ENCODE peak calls at places on chromosomes 7 and 10, in nine cellular contexts. N is bronchial epithelial cell; W is HTR-8/SVneo; E is NCI-H187; S is NCI-H1436; T is foreskin fibroblast; U is stimulated activated naive B cell treated with anti-CD40 and anti-IgM and Interleukin-4, amounts not matched to agents 10 μg/mL and 1 μg/mL and 100 μg/mL, for 72 hours; V is activated T-cell treated with anti-CD3 and anti-CD28 coated beads for 24 hours; I is stimulated activated CD8-positive, alpha-beta memory T cell treated with anti-CD3 and anti-CD28 coated beads, Interleukin-15, amount 100 ng/mL, for 24 hours. D is an unnamed sample.

GRCh38 chr7:65731562-65732035 is 141.3 kb upstream of the VKORC1L1 start:
- DNase-seq in N (peak), W (no peak), E (peak), S (no peak), T (no peak), U (no peak), V (no peak), I (no peak), D (peak)

GRCh38 chr7:33076737-33077136 is 14.2 kb upstream of the NT5C3A start:
- DNase-seq in N (no peak), W (no peak), E (no peak), S (no peak), T (no peak), U (no peak), V (no peak), I (no peak), D (no peak)

GRCh38 chr7:118183254-118183585 is 744 bp upstream of the LSM8 start:
- DNase-seq in N (peak), W (no peak), E (no peak), S (no peak), T (no peak), U (no peak), V (no peak), I (no peak), D (no peak)

GRCh38 chr7:64951250-64951848 is 39.5 kb downstream of the ZNF117 start:
- DNase-seq in N (peak), W (peak), E (peak), S (peak), T (peak), U (no peak), V (no peak), I (no peak), D (no peak)

GRCh38 chr7:36303202-36304098 is 86.2 kb upstream of the ANLN start:
- DNase-seq in N (peak), W (peak), E (peak), S (peak), T (peak), U (no peak), V (no peak), I (no peak), D (no peak)

GRCh38 chr10:90857635-90858488 is at the start of gene HTR7:
- DNase-seq in N (no peak), W (no peak), E (no peak), S (peak), T (peak), U (peak), V (peak), I (peak), D (peak)

GRCh38 chr10:89235073-89235798 is 16.3 kb downstream of the LIPA start:
- DNase-seq in N (no peak), W (no peak), E (no peak), S (no peak), T (peak), U (no peak), V (no peak), I (no peak), D (no peak)

GRCh38 chr10:121270906-121271305 is 327.3 kb downstream of the FGFR2 start:
- DNase-seq in N (no peak), W (no peak), E (no peak), S (no peak), T (no peak), U (no peak), V (no peak), I (no peak), D (no peak)

GRCh38 chr10:21330628-21331020 is 194.9 kb downstream of the SKIDA1 start:
- DNase-seq in N (peak), W (no peak), E (no peak), S (no peak), T (no peak), U (no peak), V (no peak), I (no peak), D (no peak)

GRCh38 chr7:28347964-28348363 is 64.4 kb upstream of the CREB5 start:
- DNase-seq in N (no peak), W (no peak), E (no peak), S (no peak), T (peak), U (no peak), V (no peak), I (no peak), D (no peak)

GRCh38 chr10:97321032-97321806 is 2.1 kb downstream of the FRAT1 start:
- DNase-seq in N (no peak), W (no peak), E (peak), S (peak), T (no peak), U (no peak), V (no peak), I (no peak), D (peak)

GRCh38 chr10:50544095-50544856 is 79.5 kb downstream of the SGMS1 start:
- DNase-seq in N (no peak), W (no peak), E (no peak), S (no peak), T (no peak), U (no peak), V (no peak), I (no peak), D (no peak)

GRCh38 chr7:825386-825785 is 6.9 kb upstream of the SUN1 start:
- DNase-seq in N (no peak), W (no peak), E (no peak), S (no peak), T (peak), U (no peak), V (no peak), I (no peak), D (no peak)

GRCh38 chr7:156625585-156625984 is 15.0 kb upstream of the RNF32 start:
- DNase-seq in N (no peak), W (no peak), E (no peak), S (no peak), T (no peak), U (no peak), V (no peak), I (no peak), D (no peak)

GRCh38 chr7:36863901-36864701 is 139.8 kb upstream of the AOAH start:
- DNase-seq in N (no peak), W (no peak), E (no peak), S (no peak), T (no peak), U (no peak), V (no peak), I (no peak), D (no peak)

GRCh38 chr7:232571-233455 is 40.4 kb downstream of the FAM20C start:
- DNase-seq in N (no peak), W (no peak), E (no peak), S (no peak), T (peak), U (no peak), V (no peak), I (no peak), D (no peak)

GRCh38 chr10:52779541-52780390 is 7.2 kb upstream of the MBL2 start:
- DNase-seq in N (peak), W (peak), E (no peak), S (peak), T (peak), U (peak), V (no peak), I (peak), D (no peak)

GRCh38 chr10:103512166-103512565 is 18.7 kb downstream of the NEURL1 start:
- DNase-seq in N (no peak), W (no peak), E (no peak), S (no peak), T (no peak), U (no peak), V (no peak), I (no peak), D (no peak)

GRCh38 chr7:138871065-138871464 is 73.1 kb upstream of the ATP6V0A4 start:
- DNase-seq in N (no peak), W (no peak), E (no peak), S (no peak), T (no peak), U (no peak), V (no peak), I (no peak), D (no peak)

GRCh38 chr10:62037890-62038608 is 136.6 kb downstream of the ARID5B start:
- DNase-seq in N (peak), W (no peak), E (no peak), S (peak), T (no peak), U (no peak), V (no peak), I (no peak), D (no peak)

GRCh38 chr7:151408839-151409554 is 841 bp downstream of the WDR86 start:
- DNase-seq in N (peak), W (no peak), E (no peak), S (no peak), T (no peak), U (no peak), V (no peak), I (no peak), D (no peak)

GRCh38 chr10:22554481-22555182 is 159.7 kb downstream of the PIP4K2A start:
- DNase-seq in N (peak), W (no peak), E (peak), S (no peak), T (peak), U (no peak), V (no peak), I (no peak), D (peak)

GRCh38 chr7:32588657-32589056 is 93.4 kb downstream of the AVL9 start:
- DNase-seq in N (peak), W (peak), E (no peak), S (no peak), T (peak), U (no peak), V (no peak), I (no peak), D (peak)

GRCh38 chr10:122132331-122132755 is 138.8 kb upstream of the BTBD16 start:
- DNase-seq in N (no peak), W (no peak), E (no peak), S (no peak), T (no peak), U (no peak), V (no peak), I (no peak), D (no peak)

GRCh38 chr7:13259908-13260307 is 572.5 kb downstream of the ARL4A start:
- DNase-seq in N (no peak), W (no peak), E (no peak), S (no peak), T (no peak), U (no peak), V (no peak), I (no peak), D (no peak)

GRCh38 chr10:36779238-36779846 is 346.1 kb upstream of the ANKRD30A start:
- DNase-seq in N (peak), W (peak), E (no peak), S (peak), T (no peak), U (no peak), V (no peak), I (no peak), D (no peak)

GRCh38 chr7:134818568-134819345 is 39.3 kb downstream of the CALD1 start:
- DNase-seq in N (no peak), W (no peak), E (no peak), S (no peak), T (no peak), U (no peak), V (no peak), I (no peak), D (no peak)

GRCh38 chr7:24602860-24603456 is 29.7 kb downstream of the PALS2 start:
- DNase-seq in N (no peak), W (no peak), E (no peak), S (no peak), T (no peak), U (no peak), V (no peak), I (no peak), D (no peak)

GRCh38 chr10:76168437-76168836 is 737.0 kb downstream of the LRMDA start:
- DNase-seq in N (no peak), W (no peak), E (no peak), S (no peak), T (no peak), U (no peak), V (no peak), I (no peak), D (no peak)

GRCh38 chr10:22301193-22301592 is 15.0 kb upstream of the COMMD3 start:
- DNase-seq in N (no peak), W (no peak), E (no peak), S (no peak), T (no peak), U (no peak), V (no peak), I (no peak), D (no peak)

GRCh38 chr10:113087082-113088029 is 137.3 kb downstream of the TCF7L2 start:
- DNase-seq in N (peak), W (peak), E (no peak), S (no peak), T (peak), U (no peak), V (no peak), I (no peak), D (no peak)

GRCh38 chr10:118545381-118545780 is 50.1 kb downstream of the PRLHR start:
- DNase-seq in N (no peak), W (no peak), E (no peak), S (no peak), T (no peak), U (no peak), V (no peak), I (no peak), D (no peak)

GRCh38 chr7:7148799-7149481 is 33.4 kb upstream of the C1GALT1 start:
- DNase-seq in N (peak), W (no peak), E (no peak), S (no peak), T (peak), U (no peak), V (no peak), I (no peak), D (no peak)

GRCh38 chr7:88455696-88456095 is 149.0 kb upstream of the STEAP4 start:
- DNase-seq in N (peak), W (no peak), E (no peak), S (no peak), T (no peak), U (no peak), V (no peak), I (no peak), D (no peak)

GRCh38 chr10:71604324-71605018 is 115.1 kb downstream of the C10orf105 start:
- DNase-seq in N (peak), W (no peak), E (no peak), S (no peak), T (no peak), U (no peak), V (no peak), I (no peak), D (no peak)

D was measured in upper lobe of left lung.